ENCODE peak calls at places on chromosomes 12 and 14, in seven cellular contexts. F is adipocyte; P is fibroblast of lung; M is HFF-Myc; W is cardiac muscle cell; R is stomach; L is naive thymus-derived CD4-positive, alpha-beta T cell. J is an unnamed sample.

GRCh38 chr14:100383727-100384158 is 60.6 kb downstream of the SLC25A47 start:
- DNase-seq in F (peak; percentile 85), P (peak; percentile 58), M (no peak), W (peak; percentile 83), R (peak; percentile 77), L (peak; percentile 53), J (peak; percentile 89)

GRCh38 chr12:27493260-27493935 is 30.6 kb upstream of the PPFIBP1 start:
- DNase-seq in F (no peak), P (no peak), M (no peak), W (no peak), R (no peak), L (no peak), J (no peak)

GRCh38 chr14:79856357-79856756 is 354.9 kb downstream of the DIO2 start:
- DNase-seq in F (no peak), P (no peak), M (no peak), W (no peak), R (no peak), L (no peak), J (no peak)

GRCh38 chr14:76320486-76320885 is 55.5 kb upstream of the ESRRB start:
- DNase-seq in F (no peak), P (no peak), M (no peak), W (no peak), R (no peak), L (no peak), J (no peak)

GRCh38 chr12:99026332-99027116 is 381.4 kb downstream of the APAF1 start:
- DNase-seq in F (no peak), P (no peak), M (no peak), W (no peak), R (no peak), L (no peak), J (no peak)

GRCh38 chr14:102185360-102185759 is 45.7 kb downstream of the WDR20 start:
- DNase-seq in F (no peak), P (no peak), M (no peak), W (no peak), R (peak; percentile 58), L (no peak), J (no peak)

GRCh38 chr14:32494566-32495434 is 165.7 kb downstream of the AKAP6 start:
- DNase-seq in F (no peak), P (no peak), M (no peak), W (peak; percentile 83), R (no peak), L (no peak), J (no peak)

GRCh38 chr12:39685854-39686608 is 66.4 kb upstream of the ABCD2 start:
- DNase-seq in F (no peak), P (no peak), M (no peak), W (no peak), R (no peak), L (no peak), J (no peak)

GRCh38 chr14:50388256-50388931 is 8.3 kb downstream of the CDKL1 start:
- DNase-seq in F (no peak), P (no peak), M (no peak), W (no peak), R (peak; percentile 67), L (no peak), J (no peak)

GRCh38 chr12:117298648-117299225 is 62.7 kb downstream of the NOS1 start:
- DNase-seq in F (no peak), P (no peak), M (no peak), W (no peak), R (no peak), L (no peak), J (no peak)

GRCh38 chr12:53213348-53213747 is 6.3 kb upstream of the ITGB7 start:
- DNase-seq in F (peak; percentile 87), P (peak; percentile 76), M (no peak), W (peak; percentile 87), R (peak; percentile 84), L (peak; percentile 77), J (peak; percentile 97)

GRCh38 chr12:17062296-17063061 is 456.5 kb upstream of the LMO3 start:
- DNase-seq in F (no peak), P (no peak), M (no peak), W (no peak), R (no peak), L (no peak), J (no peak)

GRCh38 chr12:29148065-29148957 is 767 bp upstream of the FAR2 start:
- DNase-seq in F (peak; percentile 67), P (peak; percentile 53), M (peak; percentile 11), W (no peak), R (no peak), L (peak; percentile 0), J (peak; percentile 84)

GRCh38 chr12:95424271-95424994 is 49.5 kb upstream of the METAP2 start:
- DNase-seq in F (no peak), P (no peak), M (no peak), W (no peak), R (peak; percentile 56), L (no peak), J (no peak)

GRCh38 chr14:100988411-100988900 is 84.9 kb upstream of the RTL1 start:
- DNase-seq in F (no peak), P (no peak), M (no peak), W (no peak), R (no peak), L (no peak), J (no peak)

GRCh38 chr12:59823535-59823934 is 227.7 kb downstream of the SLC16A7 start:
- DNase-seq in F (peak; percentile 23), P (no peak), M (no peak), W (no peak), R (no peak), L (no peak), J (no peak)

GRCh38 chr14:34711169-34711568 is 3.2 kb downstream of the CFL2 start:
- DNase-seq in F (peak; percentile 89), P (peak; percentile 83), M (peak; percentile 93), W (peak; percentile 53), R (no peak), L (no peak), J (peak; percentile 76)

DNA sequence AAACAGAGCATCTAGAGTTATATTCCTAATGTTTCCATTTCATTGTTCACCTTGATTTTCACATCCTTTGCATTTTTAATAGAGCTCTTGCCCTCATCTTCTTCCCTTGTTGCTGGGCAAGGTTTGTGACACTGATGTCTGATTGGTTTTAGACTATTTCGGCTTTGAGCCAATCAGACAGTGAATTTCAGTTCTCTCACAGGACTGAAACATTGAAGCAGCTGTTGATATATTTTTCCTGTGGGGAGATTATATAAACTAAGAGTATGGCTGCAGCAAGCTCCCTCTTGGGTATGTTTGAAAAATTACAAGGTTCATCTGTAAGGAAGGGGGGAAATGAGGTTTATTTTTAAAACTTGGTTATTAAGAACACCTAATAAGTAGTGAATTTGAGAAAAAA is 51.2 kb downstream of the ATF7IP start:
- DNase-seq in F (peak; percentile 80), P (peak; percentile 96), M (peak; percentile 59), W (peak; percentile 74), R (no peak), L (peak; percentile 82), J (peak; percentile 39)
- H3K4me3 ChIP-seq in F (no peak overlapping the region), P (no peak overlapping the region), M (no peak overlapping the region), W (peak overlapping the region; percentile 27), R (no peak overlapping the region), L (no peak overlapping the region), J (no peak overlapping the region)

GRCh38 chr12:120708646-120709045 is 1.6 kb upstream of the UNC119B start:
- DNase-seq in F (no peak), P (no peak), M (no peak), W (no peak), R (no peak), L (no peak), J (no peak)

GRCh38 chr12:120705618-120706017 is 4.6 kb upstream of the UNC119B start:
- DNase-seq in F (no peak), P (no peak), M (no peak), W (no peak), R (peak; percentile 83), L (no peak), J (no peak)

GRCh38 chr12:120702629-120703028 is 7.6 kb upstream of the UNC119B start:
- DNase-seq in F (no peak), P (no peak), M (no peak), W (no peak), R (peak; percentile 70), L (no peak), J (no peak)

GRCh38 chr12:120703311-120703942 is 6.8 kb upstream of the UNC119B start:
- DNase-seq in F (no peak), P (no peak), M (no peak), W (no peak), R (no peak), L (no peak), J (no peak)

GRCh38 chr12:120706029-120706428 is 4.2 kb upstream of the UNC119B start:
- DNase-seq in F (no peak), P (no peak), M (no peak), W (no peak), R (no peak), L (no peak), J (no peak)
- H3K4me3 ChIP-seq in F (no peak overlapping the region), P (no peak overlapping the region), M (no peak overlapping the region), W (no peak overlapping the region), R (no peak overlapping the region), L (no peak overlapping the region), J (no peak overlapping the region)

DNA sequence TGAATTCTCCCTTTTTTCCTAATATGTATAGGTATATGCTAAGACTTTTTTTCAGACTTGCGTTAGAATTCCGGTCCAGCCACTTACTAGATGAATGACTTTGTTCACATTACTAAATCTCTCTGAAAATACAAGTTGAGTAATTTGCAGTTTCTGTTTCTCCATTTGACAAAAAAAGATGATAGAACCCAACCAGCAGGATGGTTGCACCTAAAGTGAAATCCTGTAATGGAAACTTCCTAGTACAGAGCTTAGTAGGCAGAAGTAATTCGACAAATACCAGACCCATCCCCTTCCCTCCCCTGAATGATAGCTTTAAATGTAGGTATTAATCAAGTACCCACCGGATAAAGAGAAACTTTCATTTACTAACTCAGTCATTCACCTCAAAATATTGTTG is 113.6 kb upstream of the RAP1B start:
- DNase-seq in F (no peak), P (no peak), M (no peak), W (no peak), R (no peak), L (no peak), J (no peak)
- H3K4me3 ChIP-seq in F (no peak overlapping the region), P (no peak overlapping the region), M (no peak overlapping the region), W (no peak overlapping the region), R (no peak overlapping the region), L (no peak overlapping the region), J (no peak overlapping the region)

GRCh38 chr12:13805038-13805437 is 176.4 kb downstream of the GRIN2B start:
- DNase-seq in F (no peak), P (no peak), M (no peak), W (no peak), R (no peak), L (no peak), J (no peak)

GRCh38 chr12:13794706-13795105 is 186.7 kb downstream of the GRIN2B start:
- DNase-seq in F (no peak), P (no peak), M (no peak), W (no peak), R (no peak), L (no peak), J (peak; percentile 11)

GRCh38 chr12:13798162-13798561 is 183.2 kb downstream of the GRIN2B start:
- DNase-seq in F (no peak), P (no peak), M (no peak), W (no peak), R (no peak), L (no peak), J (no peak)

GRCh38 chr12:13801543-13801942 is 179.9 kb downstream of the GRIN2B start:
- DNase-seq in F (no peak), P (no peak), M (no peak), W (no peak), R (no peak), L (no peak), J (no peak)

DNA sequence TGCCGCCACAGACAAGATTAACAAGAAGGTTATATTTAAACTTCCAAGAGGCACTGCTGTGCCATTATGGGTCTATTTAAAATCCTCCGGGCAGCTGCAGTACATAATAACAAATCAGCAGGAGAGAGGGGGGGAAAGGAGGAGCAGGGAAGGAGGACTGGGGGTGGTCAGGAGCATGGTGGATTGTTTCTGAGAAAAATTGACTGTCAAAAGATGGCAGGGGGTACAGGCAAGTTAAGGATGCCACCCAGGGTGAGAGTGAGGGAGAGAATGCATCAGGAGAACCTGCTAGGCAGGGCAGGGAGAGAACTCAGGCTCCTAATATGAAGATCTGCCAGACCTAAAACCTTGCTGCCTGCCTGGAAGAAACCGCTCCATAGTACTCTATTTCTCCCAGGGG is 181.8 kb downstream of the GRIN2B start:
- DNase-seq in F (no peak), P (no peak), M (no peak), W (no peak), R (no peak), L (no peak), J (no peak)
- H3K4me3 ChIP-seq in F (no peak overlapping the region), P (no peak overlapping the region), M (no peak overlapping the region), W (no peak overlapping the region), R (no peak overlapping the region), L (no peak overlapping the region), J (no peak overlapping the region)